ENCODE peak calls at places on chromosomes 5 and 9, in five cellular contexts. One of them, this sample, is unnamed. For H3K27me3, the result is how much of the 10 kb centered on the place peaks cover.

GRCh38 chr9:108996653-108997052 is 16.6 kb downstream of the CTNNAL1 start:
- DNase-seq in tibial nerve: no peak
- DNase-seq in CD8-positive, alpha-beta T cell: no peak
- DNase-seq in effector memory CD4-positive, alpha-beta T cell: no peak
- DNase-seq in transverse colon: no peak
- DNase-seq in this sample: no peak

GRCh38 chr9:89625721-89626687 is 21.2 kb downstream of the GADD45G start:
- DNase-seq in effector memory CD4-positive, alpha-beta T cell: no peak
- DNase-seq in transverse colon: no peak
- DNase-seq in CD8-positive, alpha-beta T cell: no peak
- DNase-seq in tibial nerve: no peak
- DNase-seq in this sample: no peak

GRCh38 chr5:143352691-143353090 is 50.8 kb downstream of the NR3C1 start:
- DNase-seq in effector memory CD4-positive, alpha-beta T cell: no peak
- DNase-seq in tibial nerve: no peak
- DNase-seq in transverse colon: no peak
- DNase-seq in CD8-positive, alpha-beta T cell: no peak
- DNase-seq in this sample: no peak

GRCh38 chr9:115118471-115119156 is 657 bp upstream of the TNC start:
- DNase-seq in transverse colon: peak
- DNase-seq in tibial nerve: peak
- DNase-seq in effector memory CD4-positive, alpha-beta T cell: no peak
- DNase-seq in CD8-positive, alpha-beta T cell: no peak
- DNase-seq in this sample: no peak

GRCh38 chr5:16160706-16161105 is 18.9 kb downstream of the MARCHF11 start:
- DNase-seq in CD8-positive, alpha-beta T cell: no peak
- DNase-seq in effector memory CD4-positive, alpha-beta T cell: no peak
- DNase-seq in tibial nerve: no peak
- DNase-seq in transverse colon: no peak
- DNase-seq in this sample: no peak

GRCh38 chr9:126341461-126341860 is 14.8 kb downstream of the MVB12B start:
- DNase-seq in effector memory CD4-positive, alpha-beta T cell: no peak
- DNase-seq in transverse colon: no peak
- DNase-seq in tibial nerve: no peak
- DNase-seq in CD8-positive, alpha-beta T cell: no peak
- DNase-seq in this sample: no peak

GRCh38 chr5:72140711-72141110 is 33.4 kb downstream of the MAP1B start:
- DNase-seq in transverse colon: no peak
- DNase-seq in CD8-positive, alpha-beta T cell: no peak
- DNase-seq in effector memory CD4-positive, alpha-beta T cell: no peak
- DNase-seq in tibial nerve: no peak
- DNase-seq in this sample: no peak

GRCh38 chr9:106648799-106649198 is 214.2 kb upstream of the ZNF462 start:
- DNase-seq in tibial nerve: no peak
- DNase-seq in transverse colon: no peak
- DNase-seq in CD8-positive, alpha-beta T cell: no peak
- DNase-seq in effector memory CD4-positive, alpha-beta T cell: no peak
- DNase-seq in this sample: no peak

GRCh38 chr9:94908041-94908563 is 181.6 kb downstream of the AOPEP start:
- DNase-seq in transverse colon: no peak
- DNase-seq in CD8-positive, alpha-beta T cell: no peak
- DNase-seq in tibial nerve: peak
- DNase-seq in effector memory CD4-positive, alpha-beta T cell: no peak
- DNase-seq in this sample: peak

GRCh38 chr5:146071171-146071570 is 34.2 kb downstream of the PLAC8L1 start:
- DNase-seq in transverse colon: no peak
- DNase-seq in effector memory CD4-positive, alpha-beta T cell: no peak
- DNase-seq in CD8-positive, alpha-beta T cell: no peak
- DNase-seq in tibial nerve: no peak
- DNase-seq in this sample: no peak

GRCh38 chr9:99016681-99017387 is 73.1 kb downstream of the COL15A1 start:
- DNase-seq in tibial nerve: no peak
- DNase-seq in transverse colon: no peak
- DNase-seq in effector memory CD4-positive, alpha-beta T cell: no peak
- DNase-seq in CD8-positive, alpha-beta T cell: no peak
- DNase-seq in this sample: no peak

GRCh38 chr5:148336704-148337435 is 1.5 kb downstream of the SPINK9 start:
- DNase-seq in CD8-positive, alpha-beta T cell: no peak
- DNase-seq in transverse colon: no peak
- DNase-seq in effector memory CD4-positive, alpha-beta T cell: no peak
- DNase-seq in tibial nerve: no peak
- DNase-seq in this sample: no peak

GRCh38 chr5:9722826-9723225 is 92.7 kb upstream of the TAS2R1 start:
- DNase-seq in transverse colon: no peak
- DNase-seq in CD8-positive, alpha-beta T cell: no peak
- DNase-seq in effector memory CD4-positive, alpha-beta T cell: no peak
- DNase-seq in tibial nerve: no peak
- DNase-seq in this sample: no peak

GRCh38 chr9:115349542-115349941 is 231.6 kb upstream of the TNC start:
- DNase-seq in tibial nerve: no peak
- DNase-seq in effector memory CD4-positive, alpha-beta T cell: no peak
- DNase-seq in CD8-positive, alpha-beta T cell: no peak
- DNase-seq in transverse colon: no peak
- DNase-seq in this sample: no peak

GRCh38 chr5:180333661-180334060 is 19.5 kb downstream of the GFPT2 start:
- DNase-seq in CD8-positive, alpha-beta T cell: no peak
- DNase-seq in tibial nerve: no peak
- DNase-seq in transverse colon: no peak
- DNase-seq in effector memory CD4-positive, alpha-beta T cell: no peak
- DNase-seq in this sample: no peak

GRCh38 chr5:106510321-106510720 is 1160.4 kb downstream of the EFNA5 start:
- DNase-seq in transverse colon: no peak
- DNase-seq in CD8-positive, alpha-beta T cell: no peak
- DNase-seq in effector memory CD4-positive, alpha-beta T cell: no peak
- DNase-seq in tibial nerve: no peak
- DNase-seq in this sample: no peak

GRCh38 chr5:146565764-146566163 is 49.8 kb upstream of the GPR151 start:
- DNase-seq in transverse colon: peak
- DNase-seq in tibial nerve: peak
- DNase-seq in effector memory CD4-positive, alpha-beta T cell: peak
- DNase-seq in CD8-positive, alpha-beta T cell: peak
- DNase-seq in this sample: no peak

GRCh38 chr5:114957384-114957783 is 212.3 kb downstream of the TRIM36 start:
- DNase-seq in tibial nerve: no peak
- DNase-seq in transverse colon: no peak
- DNase-seq in effector memory CD4-positive, alpha-beta T cell: no peak
- DNase-seq in CD8-positive, alpha-beta T cell: no peak
- DNase-seq in this sample: no peak

GRCh38 chr9:124392855-124393460 is 22.3 kb downstream of the PSMB7 start:
- DNase-seq in CD8-positive, alpha-beta T cell: no peak
- DNase-seq in transverse colon: no peak
- DNase-seq in effector memory CD4-positive, alpha-beta T cell: no peak
- DNase-seq in tibial nerve: no peak
- DNase-seq in this sample: no peak

GRCh38 chr5:134223406-134224251 is 2.2 kb downstream of the PPP2CA start:
- DNase-seq in effector memory CD4-positive, alpha-beta T cell: no peak
- DNase-seq in transverse colon: no peak
- DNase-seq in tibial nerve: no peak
- DNase-seq in CD8-positive, alpha-beta T cell: no peak
- DNase-seq in this sample: no peak

GRCh38 chr9:123111977-123112869 is 78.8 kb downstream of the GPR21 start:
- DNase-seq in transverse colon: no peak
- DNase-seq in tibial nerve: no peak
- DNase-seq in CD8-positive, alpha-beta T cell: no peak
- DNase-seq in effector memory CD4-positive, alpha-beta T cell: no peak
- DNase-seq in this sample: peak

GRCh38 chr5:6755941-6756340 is 42.7 kb downstream of the TENT4A start:
- DNase-seq in effector memory CD4-positive, alpha-beta T cell: no peak
- DNase-seq in tibial nerve: no peak
- DNase-seq in CD8-positive, alpha-beta T cell: no peak
- DNase-seq in transverse colon: no peak
- DNase-seq in this sample: no peak

GRCh38 chr9:127991017-127991756 is 10.4 kb upstream of the EEIG1 start:
- DNase-seq in effector memory CD4-positive, alpha-beta T cell: no peak
- DNase-seq in tibial nerve: no peak
- DNase-seq in transverse colon: peak
- DNase-seq in CD8-positive, alpha-beta T cell: no peak
- DNase-seq in this sample: no peak

GRCh38 chr5:107875834-107876233 is 205.1 kb upstream of the EFNA5 start:
- DNase-seq in transverse colon: no peak
- DNase-seq in CD8-positive, alpha-beta T cell: no peak
- DNase-seq in tibial nerve: no peak
- DNase-seq in effector memory CD4-positive, alpha-beta T cell: no peak
- DNase-seq in this sample: no peak

GRCh38 chr9:126148994-126149393 is 177.6 kb upstream of the MVB12B start:
- DNase-seq in effector memory CD4-positive, alpha-beta T cell: no peak
- DNase-seq in transverse colon: no peak
- DNase-seq in tibial nerve: no peak
- DNase-seq in CD8-positive, alpha-beta T cell: no peak
- DNase-seq in this sample: peak

GRCh38 chr9:16368425-16369087 is 501.9 kb downstream of the BNC2 start:
- DNase-seq in tibial nerve: no peak
- DNase-seq in transverse colon: no peak
- DNase-seq in CD8-positive, alpha-beta T cell: no peak
- DNase-seq in effector memory CD4-positive, alpha-beta T cell: no peak
- DNase-seq in this sample: no peak

GRCh38 chr5:135857630-135858311 is 23.3 kb downstream of the SLC25A48 start:
- DNase-seq in effector memory CD4-positive, alpha-beta T cell: no peak
- DNase-seq in CD8-positive, alpha-beta T cell: no peak
- DNase-seq in transverse colon: no peak
- DNase-seq in tibial nerve: no peak
- DNase-seq in this sample: no peak

GRCh38 chr9:81789751-81790150 is 100.4 kb upstream of the TLE1 start:
- DNase-seq in tibial nerve: no peak
- DNase-seq in effector memory CD4-positive, alpha-beta T cell: no peak
- DNase-seq in CD8-positive, alpha-beta T cell: no peak
- DNase-seq in transverse colon: no peak
- DNase-seq in this sample: no peak

GRCh38 chr5:146745937-146746577 is 132.5 kb downstream of the PPP2R2B start:
- DNase-seq in CD8-positive, alpha-beta T cell: no peak
- DNase-seq in transverse colon: no peak
- DNase-seq in tibial nerve: no peak
- DNase-seq in effector memory CD4-positive, alpha-beta T cell: no peak
- DNase-seq in this sample: no peak

GRCh38 chr5:32383065-32383464 is 61.5 kb downstream of the ZFR start:
- DNase-seq in transverse colon: no peak
- DNase-seq in tibial nerve: no peak
- DNase-seq in effector memory CD4-positive, alpha-beta T cell: no peak
- DNase-seq in CD8-positive, alpha-beta T cell: no peak
- DNase-seq in this sample: no peak

GRCh38 chr9:96611302-96611701 is 8.3 kb downstream of the CDC14B start:
- DNase-seq in transverse colon: no peak
- DNase-seq in effector memory CD4-positive, alpha-beta T cell: no peak
- DNase-seq in tibial nerve: no peak
- DNase-seq in CD8-positive, alpha-beta T cell: no peak
- DNase-seq in this sample: no peak

GRCh38 chr9:96612105-96612965 is 7.3 kb downstream of the CDC14B start:
- DNase-seq in tibial nerve: peak
- DNase-seq in transverse colon: peak
- DNase-seq in CD8-positive, alpha-beta T cell: no peak
- DNase-seq in effector memory CD4-positive, alpha-beta T cell: no peak
- DNase-seq in this sample: no peak

GRCh38 chr9:96615421-96615820 is 4.2 kb downstream of the CDC14B start:
- DNase-seq in effector memory CD4-positive, alpha-beta T cell: no peak
- DNase-seq in tibial nerve: no peak
- DNase-seq in transverse colon: no peak
- DNase-seq in CD8-positive, alpha-beta T cell: no peak
- DNase-seq in this sample: no peak

GRCh38 chr9:96609732-96610131 is 9.9 kb downstream of the CDC14B start:
- DNase-seq in tibial nerve: no peak
- DNase-seq in effector memory CD4-positive, alpha-beta T cell: no peak
- DNase-seq in CD8-positive, alpha-beta T cell: no peak
- DNase-seq in transverse colon: no peak
- DNase-seq in this sample: no peak

DNA sequence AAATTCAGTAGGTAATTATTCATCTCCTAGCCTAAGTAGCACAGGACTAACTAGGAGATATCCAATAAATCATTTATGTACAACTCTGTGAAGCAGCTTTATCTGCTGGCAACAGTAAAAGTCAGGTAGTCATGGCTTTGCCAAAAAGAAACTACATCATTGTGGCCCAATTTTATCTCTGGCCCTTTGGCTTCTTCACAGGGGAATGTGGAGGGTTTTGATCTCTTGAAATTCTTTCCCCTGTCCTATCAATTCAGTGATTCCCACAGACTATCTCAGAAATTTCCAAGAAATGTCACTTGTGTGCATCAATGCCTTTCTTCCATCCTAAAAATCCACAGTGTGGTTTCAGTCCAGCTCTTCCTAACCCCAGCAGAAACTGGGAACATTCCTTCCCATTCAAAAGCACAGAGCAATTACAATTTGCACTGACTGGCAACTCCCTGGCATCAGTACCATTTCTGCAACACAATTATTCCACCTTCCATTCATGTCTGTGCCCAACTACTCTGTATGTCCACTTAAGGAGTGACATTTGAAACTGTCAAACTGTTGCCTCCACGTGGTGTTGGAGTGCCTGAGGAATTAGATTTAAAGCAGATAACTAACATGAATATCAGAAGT is 6.6 kb downstream of the CDC14B start:
- DNase-seq in effector memory CD4-positive, alpha-beta T cell: no peak
- DNase-seq in tibial nerve: no peak
- DNase-seq in transverse colon: no peak
- DNase-seq in CD8-positive, alpha-beta T cell: no peak
- DNase-seq in this sample: no peak
- H3K27ac ChIP-seq in effector memory CD4-positive, alpha-beta T cell: no peak
- H3K27ac ChIP-seq in tibial nerve: no peak
- H3K27ac ChIP-seq in transverse colon: peak
- H3K27ac ChIP-seq in CD8-positive, alpha-beta T cell: no peak
- H3K27ac ChIP-seq in this sample: peak

GRCh38 chr9:134594376-134594941 is 47.1 kb upstream of the COL5A1 start:
- DNase-seq in tibial nerve: no peak
- DNase-seq in CD8-positive, alpha-beta T cell: no peak
- DNase-seq in transverse colon: no peak
- DNase-seq in effector memory CD4-positive, alpha-beta T cell: no peak
- DNase-seq in this sample: peak
- H3K27me3 ChIP-seq in tibial nerve: under half
- H3K27me3 ChIP-seq in CD8-positive, alpha-beta T cell: under half
- H3K27me3 ChIP-seq in transverse colon: under half
- H3K27me3 ChIP-seq in effector memory CD4-positive, alpha-beta T cell: under half
- H3K27me3 ChIP-seq in this sample: under half

GRCh38 chr5:39905356-39905755 is 480.6 kb upstream of the DAB2 start:
- DNase-seq in effector memory CD4-positive, alpha-beta T cell: no peak
- DNase-seq in tibial nerve: no peak
- DNase-seq in transverse colon: no peak
- DNase-seq in CD8-positive, alpha-beta T cell: no peak
- DNase-seq in this sample: no peak
- H3K27ac ChIP-seq in effector memory CD4-positive, alpha-beta T cell: no peak
- H3K27ac ChIP-seq in tibial nerve: no peak
- H3K27ac ChIP-seq in transverse colon: no peak
- H3K27ac ChIP-seq in CD8-positive, alpha-beta T cell: no peak
- H3K27ac ChIP-seq in this sample: no peak

DNA sequence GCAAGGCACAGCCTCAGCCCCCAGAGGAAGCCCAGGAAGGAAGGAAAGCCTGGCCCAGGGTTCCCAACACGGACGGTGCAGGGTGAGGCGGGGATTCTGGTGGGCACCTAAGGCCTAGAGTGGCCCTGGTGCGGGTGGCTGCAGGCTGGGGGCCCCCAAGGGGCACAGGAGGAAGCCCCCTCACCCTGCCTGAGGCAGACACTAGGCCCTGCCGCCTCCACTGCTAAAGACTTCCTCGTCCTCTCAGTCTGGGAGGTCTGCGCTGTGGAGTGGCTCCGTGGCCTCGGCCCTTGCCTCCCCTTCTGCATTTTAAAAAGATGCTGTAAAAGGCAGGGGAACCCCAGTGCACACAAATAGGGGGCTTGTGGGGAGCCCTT is 3.4 kb downstream of the SLC9A3 start:
- DNase-seq in transverse colon: no peak
- DNase-seq in tibial nerve: no peak
- DNase-seq in effector memory CD4-positive, alpha-beta T cell: no peak
- DNase-seq in CD8-positive, alpha-beta T cell: no peak
- DNase-seq in this sample: no peak
- H3K27me3 ChIP-seq in transverse colon: half or more
- H3K27me3 ChIP-seq in tibial nerve: under half
- H3K27me3 ChIP-seq in effector memory CD4-positive, alpha-beta T cell: under half
- H3K27me3 ChIP-seq in CD8-positive, alpha-beta T cell: under half
- H3K27me3 ChIP-seq in this sample: under half

GRCh38 chr5:150503977-150504620 is 3.8 kb upstream of the NDST1 start:
- DNase-seq in transverse colon: peak
- DNase-seq in CD8-positive, alpha-beta T cell: no peak
- DNase-seq in effector memory CD4-positive, alpha-beta T cell: no peak
- DNase-seq in tibial nerve: no peak
- DNase-seq in this sample: no peak
- H3K27ac ChIP-seq in transverse colon: peak
- H3K27ac ChIP-seq in CD8-positive, alpha-beta T cell: no peak
- H3K27ac ChIP-seq in effector memory CD4-positive, alpha-beta T cell: no peak
- H3K27ac ChIP-seq in tibial nerve: peak
- H3K27ac ChIP-seq in this sample: peak

This sample was measured in esophagus muscularis mucosa.